ENCODE peak calls at places on chromosomes 16 and 17, in ten cellular contexts. Y is GM12878, B is foreskin keratinocyte, Q is HFFc6, H is RWPE1, O is fibroblast of pulmonary artery, U is AG04450, C is adrenal gland, K is type B pancreatic cell, X is thoracic aorta. I is an unnamed sample.

GRCh38 chr17:3792481-3792880 is 8.5 kb downstream of the ITGAE start:
- DNase-seq in U (no peak), Y (no peak), K (no peak), Q (no peak), O (no peak), H (no peak), X (no peak), C (no peak), B (no peak), I (no peak)

GRCh38 chr16:29663020-29663828 is at the start of gene SPN:
- DNase-seq in U (no peak), Y (no peak), X (no peak), Q (no peak), B (no peak), O (no peak), H (no peak), C (no peak), K (no peak), I (no peak)

GRCh38 chr17:2138768-2139167 is 83.9 kb downstream of the HIC1 start:
- DNase-seq in X (no peak), B (no peak), Y (peak; percentile 42), C (peak; percentile 78), H (no peak), O (peak; percentile 59), K (no peak), U (no peak), Q (peak; percentile 65), I (no peak)

GRCh38 chr17:28056276-28056620 is 13.8 kb downstream of the NLK start:
- DNase-seq in O (no peak), Y (no peak), B (no peak), K (no peak), Q (no peak), H (no peak), U (no peak), X (no peak), C (no peak), I (no peak)

GRCh38 chr16:75928295-75928694 is 202.0 kb upstream of the CPHXL start:
- DNase-seq in X (no peak), K (no peak), C (no peak), Q (no peak), O (no peak), Y (no peak), U (no peak), B (peak; percentile 18), H (no peak), I (no peak)

GRCh38 chr16:30052671-30053372 is 12.7 kb upstream of the ALDOA start:
- DNase-seq in X (peak; percentile 67), Q (peak; percentile 93), B (peak; percentile 56), K (peak; percentile 95), U (peak; percentile 75), Y (peak; percentile 74), C (peak; percentile 97), H (peak; percentile 95), O (peak; percentile 94), I (peak; percentile 97)

GRCh38 chr16:50021509-50021908 is 3.5 kb upstream of the CNEP1R1 start:
- DNase-seq in C (no peak), B (no peak), Y (no peak), H (no peak), O (no peak), K (no peak), X (no peak), Q (peak; percentile 19), U (no peak), I (no peak)

GRCh38 chr16:87145181-87146176 is 171.7 kb downstream of the C16orf95 start:
- DNase-seq in H (peak; percentile 30), U (no peak), X (no peak), Y (no peak), C (no peak), B (no peak), O (peak; percentile 54), Q (peak; percentile 68), K (no peak), I (no peak)

GRCh38 chr16:85816159-85816558 is 16.7 kb downstream of the COX4I1 start:
- DNase-seq in C (no peak), B (no peak), Y (no peak), K (no peak), O (no peak), H (no peak), Q (no peak), U (no peak), X (no peak), I (no peak)

GRCh38 chr16:4064950-4065352 is 51.3 kb downstream of the ADCY9 start:
- DNase-seq in O (no peak), H (no peak), B (no peak), Q (no peak), U (no peak), C (no peak), X (no peak), Y (no peak), K (no peak), I (no peak)

GRCh38 chr17:40203131-40203530 is 16.0 kb upstream of the WIPF2 start:
- DNase-seq in C (peak; percentile 58), Y (no peak), H (no peak), B (no peak), U (no peak), O (peak; percentile 70), K (no peak), Q (no peak), X (no peak), I (no peak)

GRCh38 chr17:9427460-9428315 is 147.9 kb downstream of the STX8 start:
- DNase-seq in C (no peak), K (no peak), Q (no peak), H (no peak), B (no peak), U (no peak), Y (no peak), O (no peak), X (no peak), I (no peak)

GRCh38 chr16:70396209-70396904 is 42.5 kb downstream of the ST3GAL2 start:
- DNase-seq in Y (no peak), O (no peak), Q (peak; percentile 30), C (no peak), B (no peak), H (no peak), U (no peak), X (no peak), K (no peak), I (no peak)

GRCh38 chr16:813204-813915 is 12.8 kb upstream of the GNG13 start:
- DNase-seq in B (no peak), K (peak; percentile 78), O (peak; percentile 24), Y (no peak), H (peak; percentile 68), X (no peak), U (no peak), Q (peak; percentile 11), C (peak; percentile 62), I (no peak)
- TF ChIP-seq CTCF in B (peak; percentile 70), K (peak; percentile 93), O (peak; percentile 41), Y (peak; percentile 44), H (peak; percentile 64), X (no peak), U (peak; percentile 54), Q (peak; percentile 81), C (peak; percentile 42), I (peak; percentile 69)

GRCh38 chr17:35855965-35856364 is 12.7 kb downstream of the HEATR9 start:
- DNase-seq in U (no peak), H (no peak), O (no peak), K (no peak), B (no peak), X (no peak), Q (no peak), C (no peak), Y (no peak), I (no peak)
- TF ChIP-seq CTCF in U (no peak), H (no peak), O (no peak), K (no peak), B (no peak), X (no peak), Q (no peak), C (no peak), Y (no peak), I (no peak)

GRCh38 chr16:71645450-71645849 is 19.5 kb downstream of the MARVELD3 start:
- DNase-seq in K (no peak), Y (no peak), U (no peak), C (no peak), X (no peak), B (peak; percentile 7), Q (peak; percentile 13), O (peak; percentile 40), H (peak; percentile 42), I (no peak)
- TF ChIP-seq CTCF in K (peak; percentile 58), Y (peak; percentile 49), U (peak; percentile 38), C (peak; percentile 7), X (no peak), B (peak; percentile 69), Q (peak; percentile 62), O (peak; percentile 48), H (peak; percentile 21), I (peak; percentile 53)

GRCh38 chr17:68290268-68290954 is 516 bp downstream of the SLC16A6 start:
- DNase-seq in U (no peak), X (no peak), Y (no peak), B (no peak), C (peak; percentile 35), O (no peak), K (no peak), Q (no peak), H (no peak), I (no peak)

GRCh38 chr17:68289936-68290267 is 1.0 kb downstream of the SLC16A6 start:
- DNase-seq in C (no peak), X (no peak), K (no peak), O (no peak), H (no peak), U (no peak), Q (no peak), B (no peak), Y (no peak), I (no peak)

GRCh38 chr17:68288375-68288774 is 2.6 kb downstream of the SLC16A6 start:
- DNase-seq in X (no peak), Y (peak; percentile 78), K (no peak), O (no peak), Q (no peak), C (no peak), B (no peak), H (no peak), U (no peak), I (no peak)

GRCh38 chr17:68289473-68289872 is 1.5 kb downstream of the SLC16A6 start:
- DNase-seq in X (no peak), Y (no peak), Q (no peak), B (peak; percentile 12), O (no peak), U (no peak), C (no peak), K (no peak), H (no peak), I (no peak)

DNA sequence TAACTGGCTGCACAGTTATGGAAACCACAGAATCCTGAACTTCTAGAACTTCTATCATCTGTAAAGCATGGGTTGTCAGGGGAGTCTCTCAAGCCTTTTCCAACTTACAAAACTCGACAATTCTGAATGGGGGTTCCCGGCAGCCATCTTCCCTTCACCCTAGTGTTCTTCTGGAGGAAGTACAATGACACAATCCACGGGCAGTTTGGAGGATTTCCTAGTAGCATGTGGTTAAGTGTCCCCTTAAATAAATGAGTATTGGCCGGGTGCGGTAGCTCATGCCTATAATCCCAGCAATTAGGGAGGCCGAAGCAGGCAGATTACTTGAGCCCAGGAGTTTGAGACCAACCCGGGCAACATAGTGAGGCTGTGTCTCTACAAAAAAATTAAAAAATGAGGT is 2.1 kb downstream of the SLC16A6 start:
- DNase-seq in U (no peak), C (no peak), Q (no peak), B (no peak), O (no peak), X (no peak), K (no peak), H (no peak), Y (no peak), I (no peak)
- TF ChIP-seq CTCF in U (no peak), C (no peak), Q (peak; percentile 23), B (no peak), O (no peak), X (no peak), K (peak; percentile 45), H (no peak), Y (peak; percentile 51), I (no peak)